ENCODE peak calls at places on chromosomes 5 and 9, in nine cellular contexts. M is Panc1, L is transverse colon, D is HCT116, T is K562, H is HepG2, E is breast epithelium, G is sigmoid colon, O is GM23338. A is an unnamed sample.

GRCh38 chr9:113454914-113455761 is 8.4 kb upstream of the RGS3 start:
- DNase-seq in M (no peak), L (no peak), D (peak; percentile 16), T (peak; percentile 83), H (peak; percentile 83), E (no peak), G (peak; percentile 74), O (peak; percentile 48), A (peak; percentile 70)

GRCh38 chr5:171464829-171465228 is 45.4 kb downstream of the FGF18 start:
- DNase-seq in M (no peak), L (no peak), D (no peak), T (no peak), H (no peak), E (no peak), G (no peak), O (no peak), A (no peak)

GRCh38 chr5:38598994-38599611 is 42.7 kb upstream of the LIFR start:
- DNase-seq in M (peak; percentile 90), L (no peak), D (peak; percentile 42), T (no peak), H (peak; percentile 16), E (no peak), G (no peak), O (no peak), A (no peak)

GRCh38 chr9:78821126-78821822 is 524.3 kb downstream of the PSAT1 start:
- DNase-seq in M (no peak), L (no peak), D (peak; percentile 24), T (peak; percentile 5), H (peak; percentile 49), E (no peak), G (no peak), O (peak; percentile 68), A (no peak)

GRCh38 chr5:51652980-51653379 is 269.7 kb downstream of the ISL1 start:
- DNase-seq in M (no peak), L (no peak), D (no peak), T (no peak), H (no peak), E (no peak), G (no peak), O (no peak), A (no peak)

GRCh38 chr9:83521017-83521810 is 17.0 kb downstream of the FRMD3 start:
- DNase-seq in M (no peak), L (no peak), D (no peak), T (no peak), H (no peak), E (no peak), G (no peak), O (no peak), A (no peak)

GRCh38 chr9:119436261-119436660 is 67.0 kb upstream of the BRINP1 start:
- DNase-seq in M (no peak), L (no peak), D (no peak), T (no peak), H (no peak), E (no peak), G (no peak), O (no peak), A (no peak)

GRCh38 chr5:131509811-131510210 is 125.2 kb downstream of the RAPGEF6 start:
- DNase-seq in M (no peak), L (no peak), D (no peak), T (no peak), H (no peak), E (no peak), G (no peak), O (no peak), A (no peak)

GRCh38 chr5:42974546-42974945 is 65.6 kb downstream of the ANXA2R start:
- DNase-seq in M (no peak), L (no peak), D (no peak), T (no peak), H (no peak), E (no peak), G (no peak), O (no peak), A (no peak)

GRCh38 chr5:71939452-71939932 is 167.8 kb upstream of the MAP1B start:
- DNase-seq in M (no peak), L (no peak), D (no peak), T (no peak), H (no peak), E (no peak), G (no peak), O (no peak), A (peak; percentile 70)

GRCh38 chr5:78627175-78627574 is 21.4 kb downstream of the LHFPL2 start:
- DNase-seq in M (no peak), L (no peak), D (no peak), T (peak; percentile 29), H (no peak), E (no peak), G (peak; percentile 76), O (no peak), A (no peak)

GRCh38 chr9:130629443-130630090 is 34.8 kb upstream of the PRDM12 start:
- DNase-seq in M (no peak), L (no peak), D (no peak), T (no peak), H (no peak), E (no peak), G (no peak), O (peak; percentile 79), A (no peak)

GRCh38 chr5:145260670-145261069 is 574.5 kb downstream of the PRELID2 start:
- DNase-seq in M (no peak), L (no peak), D (no peak), T (no peak), H (no peak), E (no peak), G (no peak), O (no peak), A (no peak)

GRCh38 chr5:97096096-97096648 is 46.2 kb downstream of the LIX1 start:
- DNase-seq in M (no peak), L (no peak), D (no peak), T (no peak), H (no peak), E (no peak), G (no peak), O (no peak), A (peak; percentile 34)

GRCh38 chr5:119011186-119011585 is 22.8 kb upstream of the DTWD2 start:
- DNase-seq in M (no peak), L (no peak), D (no peak), T (no peak), H (no peak), E (no peak), G (no peak), O (peak; percentile 33), A (no peak)

GRCh38 chr5:119009131-119009530 is 20.8 kb upstream of the DTWD2 start:
- DNase-seq in M (no peak), L (no peak), D (no peak), T (no peak), H (peak; percentile 79), E (no peak), G (no peak), O (no peak), A (no peak)

GRCh38 chr5:119010206-119010605 is 21.9 kb upstream of the DTWD2 start:
- DNase-seq in M (no peak), L (no peak), D (no peak), T (no peak), H (no peak), E (no peak), G (no peak), O (no peak), A (no peak)
- TF ChIP-seq POLR2AphosphoS5 in M (no peak), L (no peak), D (no peak), T (no peak), H (no peak), E (no peak), G (no peak), O (no peak), A (no peak)

DNA sequence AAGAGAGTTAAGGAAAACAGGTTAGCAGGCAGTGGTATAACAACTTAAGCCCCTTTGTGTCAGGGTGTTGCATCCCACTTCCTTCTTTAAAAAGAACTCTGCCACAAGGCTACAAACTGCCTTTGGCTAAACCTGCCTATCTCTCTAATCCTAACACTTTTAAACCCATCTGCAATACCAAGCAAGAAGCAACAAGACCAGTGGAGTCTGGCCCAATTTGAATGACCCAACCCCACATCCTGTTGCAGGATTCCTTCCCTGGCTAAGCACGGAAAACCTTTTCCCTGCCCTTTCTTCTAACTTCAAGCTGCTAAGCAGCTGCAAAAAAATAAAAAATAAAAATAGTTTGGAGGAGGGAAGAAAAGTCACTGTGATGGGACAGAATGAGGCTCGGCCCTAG is 27.1 kb downstream of the ABCA1 start:
- DNase-seq in M (no peak), L (no peak), D (no peak), T (no peak), H (no peak), E (no peak), G (no peak), O (no peak), A (no peak)
- H3K27ac ChIP-seq in M (no peak overlapping the region), L (no peak overlapping the region), D (no peak overlapping the region), T (no peak overlapping the region), H (peak overlapping the region; percentile 93), E (no peak overlapping the region), G (no peak overlapping the region), O (peak overlapping the region; percentile 43), A (no peak overlapping the region)

DNA sequence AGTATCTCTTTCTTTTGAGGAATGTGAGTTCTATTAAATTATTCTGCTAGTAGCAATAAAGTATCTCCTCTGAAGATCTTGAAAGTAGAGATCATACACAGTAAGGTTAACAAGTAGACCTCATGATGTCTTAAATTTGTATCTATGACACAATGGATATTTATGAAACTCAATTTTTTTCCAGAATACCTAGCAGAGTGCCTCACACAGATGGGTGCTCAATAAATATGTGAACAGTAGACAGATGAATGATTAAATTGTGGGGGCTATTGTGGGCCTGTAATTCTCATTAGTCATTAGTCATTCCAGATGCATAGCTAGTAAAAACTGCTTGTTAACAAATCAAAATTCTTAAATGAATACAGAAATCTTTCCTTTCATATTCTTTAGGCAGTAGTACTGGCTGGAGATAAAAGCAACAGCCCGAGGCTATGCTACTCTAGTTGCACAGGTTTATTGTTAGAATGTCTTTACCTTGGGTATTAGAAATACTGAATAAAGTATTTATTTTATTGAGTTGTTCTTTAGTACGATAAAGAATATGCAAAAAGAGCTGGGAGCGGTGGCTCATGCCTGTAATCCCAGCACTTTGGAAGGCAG is 22.0 kb downstream of the CHD1 start:
- DNase-seq in M (no peak), L (no peak), D (no peak), T (no peak), H (no peak), E (no peak), G (no peak), O (no peak), A (no peak)
- H3K4me1 ChIP-seq in M (peaks cover 9% of the 10 kb centered on the region), L (no peaks in the 10 kb centered on the region), D (no peaks in the 10 kb centered on the region), T (no peaks in the 10 kb centered on the region), H (no peaks in the 10 kb centered on the region), E (no peaks in the 10 kb centered on the region), G (peaks cover 22% of the 10 kb centered on the region), O (peaks cover 25% of the 10 kb centered on the region), A (no peaks in the 10 kb centered on the region)

DNA sequence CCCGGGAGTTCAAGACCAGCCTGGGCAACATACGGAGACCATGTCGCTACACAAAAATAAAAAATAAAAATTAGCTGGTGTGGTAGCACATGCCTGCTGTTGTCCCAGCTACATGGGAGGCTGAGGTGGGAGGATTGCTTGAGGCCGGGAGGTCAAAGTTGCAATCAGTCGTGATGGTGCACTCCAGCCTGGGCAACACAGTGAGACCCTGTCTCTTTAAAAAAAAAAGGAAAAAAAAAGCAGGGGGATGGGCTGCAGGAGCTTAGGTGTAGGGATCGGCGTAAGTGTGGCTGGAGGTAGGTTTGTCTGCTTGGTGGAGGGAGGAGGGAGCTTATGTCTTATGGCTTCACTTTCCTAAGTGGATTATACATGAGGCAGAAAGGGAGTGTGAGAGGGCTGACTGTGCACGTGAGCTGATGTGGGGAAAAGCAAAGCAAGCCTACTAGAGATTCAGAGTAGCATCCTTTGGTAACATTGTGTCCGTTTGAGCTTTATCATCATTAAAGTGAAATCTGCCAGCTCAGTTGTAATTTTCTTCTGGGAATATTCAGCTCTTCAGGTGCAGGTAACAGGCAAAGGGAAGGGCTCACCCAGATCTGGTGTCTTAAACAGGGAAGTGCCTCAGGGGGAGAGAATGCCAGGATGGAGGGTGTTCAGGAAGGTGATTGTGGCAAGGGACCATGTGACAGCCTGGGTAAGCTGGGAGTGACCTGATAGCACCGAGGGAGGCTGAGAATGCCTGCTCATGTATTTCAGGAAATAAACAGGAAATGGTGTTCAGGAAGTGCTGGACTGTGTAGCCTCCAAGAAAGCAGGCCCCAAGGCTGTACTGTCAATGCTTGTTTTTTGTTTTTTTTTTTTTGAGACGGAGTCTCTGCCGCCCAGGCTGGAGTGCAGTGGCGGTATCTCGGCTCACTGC is 17.6 kb upstream of the SETX start:
- DNase-seq in M (no peak), L (peak; percentile 35), D (no peak), T (peak; percentile 17), H (no peak), E (peak; percentile 45), G (peak; percentile 78), O (no peak), A (no peak)
- TF ChIP-seq POLR2AphosphoS5 in M (no peak), L (no peak), D (no peak), T (no peak), H (no peak), E (no peak), G (peak; percentile 20), O (no peak), A (peak; percentile 63)